ENCODE peak calls at places on chromosomes 6 and 20, in eight cellular contexts. C, G, P, D, M, A, E and B are unnamed samples.
A peak's percentile ranks its signal among the peaks of the same experiment; 100 is the strongest.

GRCh38 chr6:130118236-130118635 is 99.9 kb downstream of the L3MBTL3 start:
- DNase-seq in C (no peak), E (no peak), M (no peak), A (no peak), G (no peak), D (no peak), P (no peak), B (no peak)

GRCh38 chr6:108193120-108193519 is 27.3 kb downstream of the NR2E1 start:
- DNase-seq in P (no peak), D (no peak), E (no peak), A (no peak), C (no peak), M (no peak), G (no peak), B (no peak)

GRCh38 chr20:57071283-57071701 is 195.1 kb downstream of the BMP7 start:
- DNase-seq in G (no peak), E (peak; percentile 69), P (no peak), D (peak; percentile 48), A (no peak), C (no peak), M (no peak), B (no peak)

GRCh38 chr6:89146748-89147715 is 1.2 kb downstream of the PM20D2 start:
- DNase-seq in E (no peak), C (peak; percentile 75), P (peak; percentile 59), A (no peak), D (peak; percentile 34), G (no peak), M (no peak), B (no peak)

GRCh38 chr20:6169251-6169650 is 46.4 kb upstream of the FERMT1 start:
- DNase-seq in A (no peak), D (no peak), G (no peak), P (peak; percentile 1), M (no peak), C (peak; percentile 18), E (no peak), B (no peak)

GRCh38 chr6:6915813-6916547 is 191.8 kb upstream of the RREB1 start:
- DNase-seq in E (no peak), P (peak; percentile 41), M (no peak), C (peak; percentile 46), G (no peak), D (no peak), A (no peak), B (no peak)

GRCh38 chr20:20536240-20536933 is 168.5 kb downstream of the INSM1 start:
- DNase-seq in E (no peak), P (no peak), D (no peak), G (no peak), C (no peak), M (no peak), A (no peak), B (no peak)

GRCh38 chr6:157269261-157269794 is 54.0 kb downstream of the TMEM242 start:
- DNase-seq in D (no peak), E (no peak), C (peak; percentile 64), A (no peak), M (peak; percentile 45), P (peak; percentile 49), G (no peak), B (no peak)

GRCh38 chr20:49450281-49450707 is 32.2 kb downstream of the KCNB1 start:
- DNase-seq in E (no peak), M (no peak), G (no peak), P (no peak), D (no peak), A (no peak), C (peak; percentile 30), B (no peak)

GRCh38 chr6:112041535-112041934 is 12.4 kb upstream of the CCN6 start:
- DNase-seq in C (no peak), M (no peak), A (no peak), D (no peak), P (no peak), G (no peak), E (no peak), B (no peak)

GRCh38 chr6:157670466-157671186 is 152.4 kb upstream of the SNX9 start:
- DNase-seq in P (no peak), A (no peak), M (no peak), C (no peak), E (no peak), G (no peak), D (no peak), B (no peak)

GRCh38 chr6:89368107-89368506 is 15.6 kb upstream of the UBE2J1 start:
- DNase-seq in D (peak; percentile 83), C (peak; percentile 30), G (no peak), A (no peak), M (peak; percentile 82), E (peak; percentile 82), P (peak; percentile 51), B (peak; percentile 78)

GRCh38 chr6:73382462-73383113 is 12.0 kb upstream of the DDX43 start:
- DNase-seq in C (peak; percentile 4), D (no peak), G (no peak), P (no peak), M (no peak), E (no peak), A (no peak), B (no peak)

GRCh38 chr6:43628392-43629103 is 516 bp downstream of the GTPBP2 start:
- DNase-seq in P (peak; percentile 46), E (peak; percentile 74), C (peak; percentile 34), A (peak; percentile 65), M (peak; percentile 81), D (peak; percentile 67), G (no peak), B (peak; percentile 62)

GRCh38 chr20:48944663-48945297 is 23.3 kb downstream of the ARFGEF2 start:
- DNase-seq in P (no peak), A (no peak), G (no peak), E (no peak), D (no peak), M (no peak), C (no peak), B (no peak)

GRCh38 chr6:7505196-7505699 is 36.2 kb upstream of the DSP start:
- DNase-seq in M (no peak), C (peak; percentile 92), P (peak; percentile 68), G (peak; percentile 85), A (peak; percentile 83), D (peak; percentile 36), E (peak; percentile 65), B (peak; percentile 14)

GRCh38 chr6:90484392-90484791 is 102.5 kb downstream of the MAP3K7 start:
- DNase-seq in P (no peak), G (no peak), A (no peak), M (no peak), D (no peak), C (no peak), E (no peak), B (no peak)

GRCh38 chr6:18182568-18182967 is 27.3 kb downstream of the KDM1B start:
- DNase-seq in E (no peak), C (no peak), P (no peak), D (no peak), A (no peak), G (no peak), M (no peak), B (no peak)

GRCh38 chr20:41443667-41444066 is 77.0 kb upstream of the EMILIN3 start:
- DNase-seq in A (no peak), M (no peak), P (no peak), C (no peak), G (no peak), D (no peak), E (no peak), B (no peak)

GRCh38 chr6:24865161-24865560 is 66.4 kb upstream of the ARMH2 start:
- DNase-seq in P (no peak), M (no peak), D (no peak), G (no peak), A (no peak), E (no peak), C (no peak), B (no peak)

GRCh38 chr20:14142964-14143627 is 147.8 kb downstream of the MACROD2 start:
- DNase-seq in A (no peak), M (no peak), G (no peak), C (peak; percentile 73), D (no peak), P (peak; percentile 46), E (no peak), B (no peak)

GRCh38 chr6:51951924-51952323 is 135.5 kb downstream of the PKHD1 start:
- DNase-seq in P (no peak), G (no peak), D (no peak), E (no peak), C (no peak), M (no peak), A (no peak), B (no peak)

GRCh38 chr6:4564746-4565145 is 211.5 kb upstream of the CDYL start:
- DNase-seq in G (no peak), P (no peak), C (peak; percentile 18), A (no peak), M (no peak), E (peak; percentile 37), D (no peak), B (no peak)